ENCODE peak calls at places on chromosome 17, in seven cellular contexts. Q is HCT116, N is H1, B is GM12878, S is HepG2, P is K562, Z is SK-N-SH. W is an unnamed sample.

GRCh38 chr17:41959336-41960095 is 7.1 kb upstream of the CNP start:
- DNase-seq in S (peak; percentile 85), N (no peak), Q (peak; percentile 27), B (no peak), P (peak; percentile 65), Z (peak; percentile 73), W (peak; percentile 56)

GRCh38 chr17:17628388-17629008 is 37.0 kb upstream of the PEMT start:
- DNase-seq in B (peak; percentile 15), Q (no peak), S (no peak), N (no peak), Z (no peak), P (no peak), W (no peak)

GRCh38 chr17:56822725-56823124 is 11.0 kb downstream of the C17orf67 start:
- DNase-seq in Z (no peak), Q (no peak), P (no peak), S (no peak), B (no peak), N (no peak), W (no peak)

GRCh38 chr17:2961446-2961845 is 102.0 kb downstream of the OR1D5 start:
- DNase-seq in Q (no peak), B (no peak), N (no peak), Z (no peak), P (no peak), S (no peak), W (no peak)

GRCh38 chr17:43545383-43545632 is 832 bp downstream of the ETV4 start:
- DNase-seq in B (no peak), Q (no peak), N (no peak), P (peak; percentile 73), S (no peak), Z (no peak), W (no peak)

GRCh38 chr17:73228748-73229236 is 32.9 kb downstream of the CPSF4L start:
- DNase-seq in Z (no peak), S (peak; percentile 63), B (no peak), N (no peak), Q (peak; percentile 36), P (peak; percentile 54), W (no peak)

GRCh38 chr17:45230787-45231480 is 9.2 kb downstream of the FMNL1 start:
- DNase-seq in Q (no peak), S (no peak), N (no peak), B (no peak), Z (peak; percentile 77), P (no peak), W (no peak)

GRCh38 chr17:60560860-60561257 is 34.8 kb upstream of the APPBP2 start:
- DNase-seq in B (no peak), S (peak; percentile 45), P (no peak), Q (no peak), Z (no peak), N (no peak), W (no peak)

GRCh38 chr17:72715906-72716572 is 376.4 kb downstream of the SLC39A11 start:
- DNase-seq in S (peak; percentile 94), Q (peak; percentile 100), Z (no peak), B (no peak), N (no peak), P (no peak), W (peak; percentile 42)

GRCh38 chr17:61731330-61731729 is 132.0 kb downstream of the BRIP1 start:
- DNase-seq in S (no peak), Q (no peak), Z (peak; percentile 10), P (no peak), B (no peak), N (no peak), W (no peak)

GRCh38 chr17:73827627-73828241 is 183.5 kb upstream of the SDK2 start:
- DNase-seq in N (peak; percentile 38), S (peak; percentile 24), P (no peak), Z (no peak), Q (no peak), B (no peak), W (peak; percentile 59)

GRCh38 chr17:74385201-74385600 is 17.9 kb downstream of the GPR142 start:
- DNase-seq in N (no peak), Z (no peak), S (no peak), B (no peak), Q (no peak), P (no peak), W (no peak)

GRCh38 chr17:82303944-82304808 is 13.2 kb downstream of the CD7 start:
- DNase-seq in S (no peak), B (no peak), N (no peak), P (peak; percentile 77), Z (peak; percentile 56), Q (no peak), W (no peak)

GRCh38 chr17:17723354-17724261 is 42.4 kb downstream of the RAI1 start:
- DNase-seq in N (no peak), S (no peak), P (no peak), Z (peak; percentile 87), B (no peak), Q (no peak), W (peak; percentile 50)

GRCh38 chr17:51258756-51259573 is 884 bp downstream of the MBTD1 start:
- DNase-seq in Z (no peak), B (no peak), N (no peak), S (peak; percentile 39), Q (no peak), P (peak; percentile 50), W (peak; percentile 11)

GRCh38 chr17:41811549-41812175 is at the start of gene P3H4:
- DNase-seq in P (peak; percentile 72), Q (peak; percentile 44), N (no peak), S (peak; percentile 60), Z (peak; percentile 94), B (no peak), W (peak; percentile 91)

GRCh38 chr17:7673239-7673638 is 14.1 kb downstream of the TP53 start:
- DNase-seq in Z (no peak), Q (no peak), B (peak; percentile 3), P (peak; percentile 36), N (no peak), S (peak; percentile 27), W (no peak)

GRCh38 chr17:78822552-78822951 is 18.1 kb downstream of the USP36 start:
- DNase-seq in Q (no peak), P (no peak), B (no peak), N (no peak), Z (peak; percentile 69), S (no peak), W (no peak)

GRCh38 chr17:19304209-19304608 is 58.3 kb downstream of the B9D1 start:
- DNase-seq in Q (no peak), P (peak; percentile 36), Z (no peak), B (no peak), S (peak; percentile 37), N (no peak), W (no peak)

GRCh38 chr17:39196191-39196819 is 1.2 kb downstream of the CACNB1 start:
- DNase-seq in S (no peak), Q (no peak), N (no peak), P (no peak), Z (no peak), B (no peak), W (no peak)

GRCh38 chr17:40061532-40062038 is 1.2 kb upstream of the THRA start:
- DNase-seq in S (no peak), B (no peak), P (no peak), N (no peak), Q (no peak), Z (no peak), W (no peak)

GRCh38 chr17:8602679-8603078 is 27.8 kb downstream of the MYH10 start:
- DNase-seq in B (no peak), S (no peak), Q (no peak), N (no peak), P (no peak), Z (no peak), W (no peak)

GRCh38 chr17:46944931-46945330 is 22.0 kb downstream of the GOSR2 start:
- DNase-seq in P (no peak), B (no peak), Z (no peak), N (no peak), Q (no peak), S (no peak), W (peak; percentile 85)

GRCh38 chr17:65984299-65984698 is 207.6 kb downstream of the CEP112 start:
- DNase-seq in P (no peak), N (no peak), S (no peak), B (no peak), Z (no peak), Q (no peak), W (no peak)

GRCh38 chr17:55433629-55434422 is 12.2 kb upstream of the MMD start:
- DNase-seq in N (no peak), Z (no peak), Q (no peak), P (no peak), S (peak; percentile 99), B (no peak), W (peak; percentile 90)
- TF ChIP-seq JUND in N (no peak), Z (no peak), Q (peak; percentile 31), P (no peak), S (peak; percentile 9), B (no peak), W (no peak)

DNA sequence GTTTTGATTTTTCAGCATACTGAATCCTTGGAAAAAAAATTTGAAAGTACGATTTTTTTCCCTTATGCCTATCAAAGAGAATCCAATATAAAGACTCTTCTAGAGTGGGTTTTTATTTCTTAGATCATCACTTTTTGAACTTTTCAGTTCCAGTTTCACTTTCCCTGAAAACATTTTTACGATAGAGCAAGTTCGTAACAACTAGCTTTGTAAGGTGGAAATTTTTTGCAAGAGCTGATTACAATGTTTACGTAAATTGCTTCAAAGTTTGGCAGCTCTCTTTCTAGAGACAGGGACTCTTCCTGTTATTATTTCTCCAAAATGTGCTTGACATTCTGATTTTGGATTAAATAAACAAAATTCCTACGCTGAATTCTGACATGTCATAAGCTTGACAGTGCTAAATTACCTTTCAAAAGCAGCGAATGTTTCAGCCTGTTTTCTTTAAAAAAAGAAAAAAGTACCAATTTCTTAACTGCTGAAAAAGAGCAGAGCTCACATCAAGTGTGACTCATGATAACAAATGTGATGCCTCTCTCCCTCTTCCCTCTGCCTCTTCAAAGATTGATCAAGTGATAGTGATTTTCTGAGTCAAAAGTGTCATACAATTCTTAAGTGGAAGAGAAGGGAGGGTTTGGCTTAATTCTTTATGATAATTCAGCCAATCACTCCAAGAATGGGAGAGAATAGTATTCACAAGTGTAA is 175.2 kb downstream of the KCNJ2 start:
- DNase-seq in S (no peak), B (no peak), Q (no peak), Z (no peak), N (no peak), P (no peak), W (no peak)
- TF ChIP-seq JUND in S (no peak), B (no peak), Q (no peak), Z (peak; percentile 72), N (no peak), P (no peak), W (no peak)

GRCh38 chr17:80845863-80846671 is 145.6 kb upstream of the CHMP6 start:
- DNase-seq in N (no peak), B (no peak), S (no peak), Q (no peak), P (no peak), Z (no peak), W (no peak)
- TF ChIP-seq JUND in N (no peak), B (no peak), S (no peak), Q (no peak), P (no peak), Z (no peak), W (no peak)

DNA sequence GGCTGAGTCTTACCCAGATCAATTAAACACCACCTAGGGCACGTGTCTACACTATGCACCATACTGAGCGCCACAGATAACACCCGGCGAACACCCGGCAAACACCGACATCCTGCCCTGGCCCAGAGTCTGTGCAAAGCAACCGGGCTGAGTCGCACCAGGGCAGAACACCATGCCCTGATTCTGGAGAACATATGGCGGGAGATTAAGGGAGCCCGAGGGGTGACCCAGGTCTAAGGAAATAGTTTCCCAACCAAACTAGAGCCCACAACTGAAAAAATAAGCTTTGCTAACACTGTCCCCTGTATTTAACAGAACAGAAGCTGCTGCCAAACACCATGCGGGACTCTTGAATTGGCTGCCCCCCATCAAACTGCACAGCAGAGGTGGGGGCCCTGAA is 22.1 kb downstream of the MYO18A start:
- DNase-seq in N (no peak), Z (no peak), B (no peak), P (no peak), S (no peak), Q (no peak), W (no peak)
- TF ChIP-seq JUND in N (no peak), Z (no peak), B (no peak), P (no peak), S (no peak), Q (no peak), W (no peak)

W was measured in T47D.